ENCODE peak calls at places on chromosomes 7 and 10, in four cellular contexts. P, D, H and V are unnamed samples.

GRCh38 chr10:91434041-91434440 is 23.9 kb downstream of the HECTD2 start:
- DNase-seq in P (no peak), D (no peak), H (no peak), V (no peak)

GRCh38 chr10:90723416-90724068 is 134.3 kb downstream of the HTR7 start:
- DNase-seq in P (no peak), D (no peak), H (no peak), V (no peak)

GRCh38 chr7:39845011-39845410 is 105.0 kb upstream of the CDK13 start:
- DNase-seq in P (no peak), D (no peak), H (no peak), V (no peak)

GRCh38 chr10:91220954-91221696 is 662 bp downstream of the PCGF5 start:
- DNase-seq in P (no peak), D (no peak), H (peak), V (peak)

GRCh38 chr7:67823345-67823744 is 826.7 kb downstream of the TYW1 start:
- DNase-seq in P (no peak), D (no peak), H (peak), V (no peak)

GRCh38 chr7:147096629-147097028 is 980.0 kb downstream of the CNTNAP2 start:
- DNase-seq in P (no peak), D (no peak), H (no peak), V (no peak)

GRCh38 chr10:21003240-21003822 is 106.2 kb upstream of the NEBL start:
- DNase-seq in P (no peak), D (no peak), H (no peak), V (no peak)

GRCh38 chr10:22620140-22620857 is 94.1 kb downstream of the PIP4K2A start:
- DNase-seq in P (peak), D (no peak), H (no peak), V (peak)

GRCh38 chr10:94429049-94429707 is 26.8 kb downstream of the TBC1D12 start:
- DNase-seq in P (no peak), D (no peak), H (no peak), V (no peak)

GRCh38 chr7:77199008-77199966 is at the start of gene FGL2:
- DNase-seq in P (peak), D (no peak), H (peak), V (peak)

GRCh38 chr7:45143616-45144015 is 14.0 kb upstream of the RAMP3 start:
- DNase-seq in P (no peak), D (no peak), H (no peak), V (no peak)

GRCh38 chr10:80313523-80313922 is 24.1 kb upstream of the MAT1A start:
- DNase-seq in P (no peak), D (no peak), H (no peak), V (no peak)

GRCh38 chr10:17282311-17282710 is 54.3 kb downstream of the VIM start:
- DNase-seq in P (no peak), D (no peak), H (no peak), V (no peak)

GRCh38 chr7:92645531-92646061 is 55.4 kb upstream of the FAM133B start:
- DNase-seq in P (no peak), D (no peak), H (peak), V (no peak)

GRCh38 chr10:84499846-84500245 is 171.5 kb downstream of the CCSER2 start:
- DNase-seq in P (no peak), D (no peak), H (no peak), V (no peak)

GRCh38 chr10:110274072-110274627 is 30.6 kb downstream of the SMNDC1 start:
- DNase-seq in P (no peak), D (no peak), H (no peak), V (no peak)

GRCh38 chr7:76998263-76998666 is 33.9 kb downstream of the SPDYE17 start:
- DNase-seq in P (no peak), D (no peak), H (no peak), V (no peak)

GRCh38 chr10:46546591-46547330 is 9.7 kb downstream of the GPRIN2 start:
- DNase-seq in P (peak), D (no peak), H (peak), V (peak)

GRCh38 chr7:13742719-13743640 is 246.5 kb downstream of the ETV1 start:
- DNase-seq in P (no peak), D (no peak), H (peak), V (no peak)

GRCh38 chr10:43878386-43878785 is 229.7 kb upstream of the ZNF32 start:
- DNase-seq in P (no peak), D (no peak), H (no peak), V (no peak)

GRCh38 chr10:42962902-42963231 is 114.0 kb upstream of the RET start:
- DNase-seq in P (no peak), D (no peak), H (no peak), V (peak)

GRCh38 chr10:93080350-93081046 is 6.8 kb downstream of the CYP26A1 start:
- DNase-seq in P (peak), D (peak), H (no peak), V (no peak)

GRCh38 chr7:24304494-24305095 is 20.6 kb downstream of the NPY start:
- DNase-seq in P (no peak), D (no peak), H (no peak), V (no peak)

GRCh38 chr10:109953745-109954144 is 30.4 kb upstream of the XPNPEP1 start:
- DNase-seq in P (no peak), D (no peak), H (no peak), V (no peak)

GRCh38 chr10:21317902-21318301 is 207.6 kb downstream of the SKIDA1 start:
- DNase-seq in P (no peak), D (no peak), H (no peak), V (no peak)

GRCh38 chr10:121531076-121531829 is 67.0 kb downstream of the FGFR2 start:
- DNase-seq in P (no peak), D (no peak), H (no peak), V (no peak)

GRCh38 chr7:150975536-150976285 is 2.4 kb downstream of the KCNH2 start:
- DNase-seq in P (no peak), D (no peak), H (no peak), V (peak)

GRCh38 chr7:150973571-150974451 is 4.3 kb downstream of the KCNH2 start:
- DNase-seq in P (no peak), D (no peak), H (no peak), V (no peak)

GRCh38 chr7:150976529-150977381 is 1.4 kb downstream of the KCNH2 start:
- DNase-seq in P (no peak), D (no peak), H (no peak), V (no peak)

GRCh38 chr7:150972746-150973145 is 5.4 kb downstream of the KCNH2 start:
- DNase-seq in P (no peak), D (no peak), H (no peak), V (no peak)

GRCh38 chr7:150974468-150975391 is 3.4 kb downstream of the KCNH2 start:
- DNase-seq in P (no peak), D (no peak), H (no peak), V (peak)
- TF ChIP-seq POLR2A in P (no peak), D (no peak), H (no peak), V (no peak)

GRCh38 chr7:1533569-1534329 is 3.2 kb downstream of the MAFK start:
- DNase-seq in P (no peak), D (no peak), H (no peak), V (peak)
- TF ChIP-seq POLR2A in P (no peak), D (no peak), H (peak), V (no peak)

DNA sequence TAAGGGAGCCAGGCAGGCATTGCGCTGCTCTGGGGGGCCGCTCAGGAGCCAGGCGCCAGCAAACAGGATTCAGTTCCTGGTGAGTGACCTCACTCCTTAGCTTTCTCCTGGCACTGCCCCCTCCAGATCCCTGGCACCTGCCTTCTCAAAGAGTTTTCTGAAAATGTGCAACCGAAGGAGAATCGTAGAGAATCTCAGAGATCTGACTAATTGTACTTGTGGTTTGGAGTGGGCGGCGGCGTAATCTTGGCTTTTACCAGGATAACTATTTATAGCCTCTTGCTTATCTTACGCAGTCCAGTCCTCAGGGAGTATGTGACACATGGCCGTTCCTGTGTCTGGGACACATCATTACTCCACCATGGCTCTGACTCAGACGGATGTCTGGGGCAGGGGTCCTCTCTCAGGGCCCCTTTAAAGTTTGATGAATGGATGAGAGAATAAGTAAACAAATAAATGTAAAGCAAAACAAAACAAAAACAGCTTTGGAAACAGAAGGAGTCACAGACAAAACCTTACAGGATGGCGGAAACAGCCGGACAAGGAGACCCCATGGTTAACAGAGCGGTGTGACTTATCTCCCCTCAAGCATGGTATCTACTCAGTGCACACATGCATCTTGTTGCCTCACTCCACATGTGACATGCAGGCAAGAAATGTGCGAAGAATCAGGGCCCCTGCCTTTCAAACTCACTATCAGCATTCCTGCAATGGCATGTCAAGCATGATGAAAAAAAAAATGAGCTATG is 99.7 kb downstream of the TNS3 start:
- DNase-seq in P (no peak), D (no peak), H (no peak), V (no peak)
- TF ChIP-seq POLR2A in P (no peak), D (no peak), H (no peak), V (no peak)

DNA sequence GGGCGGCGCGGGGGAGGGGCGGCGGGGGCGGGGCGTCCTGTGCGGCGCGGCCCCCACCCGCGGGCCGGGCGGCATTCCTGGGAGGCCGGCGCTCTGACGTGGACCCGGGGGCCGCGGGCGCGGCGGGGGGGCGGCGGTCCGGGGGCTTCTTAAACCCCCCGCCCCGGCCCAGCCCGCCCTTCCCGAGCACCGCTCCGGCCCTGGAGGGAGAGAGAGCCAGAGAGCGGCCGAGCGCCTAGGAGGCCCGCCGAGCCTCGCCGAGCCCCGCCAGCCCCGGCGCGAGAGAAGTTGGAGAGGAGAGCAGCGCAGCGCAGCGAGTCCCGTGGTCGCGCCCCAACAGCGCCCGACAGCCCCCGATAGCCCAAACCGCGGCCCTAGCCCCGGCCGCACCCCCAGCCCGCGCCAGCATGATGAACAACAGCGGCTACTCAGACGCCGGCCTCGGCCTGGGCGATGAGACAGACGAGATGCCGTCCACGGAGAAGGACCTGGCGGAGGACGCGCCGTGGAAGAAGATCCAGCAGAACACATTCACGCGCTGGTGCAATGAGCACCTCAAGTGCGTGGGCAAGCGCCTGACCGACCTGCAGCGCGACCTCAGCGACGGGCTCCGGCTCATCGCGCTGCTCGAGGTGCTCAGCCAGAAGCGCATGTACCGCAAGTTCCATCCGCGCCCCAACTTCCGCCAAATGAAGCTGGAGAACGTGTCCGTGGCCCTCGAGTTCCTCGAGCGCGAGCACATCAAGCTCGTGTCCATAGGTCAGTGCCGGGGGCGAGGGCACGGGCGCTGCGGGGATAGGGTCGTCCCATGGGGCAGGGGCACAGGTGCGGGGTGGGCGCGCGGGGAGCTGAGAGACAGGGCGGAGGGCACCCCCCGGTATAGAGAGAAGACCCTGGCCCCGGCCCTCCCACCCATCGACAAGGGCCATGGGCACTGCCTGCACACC is at the start of gene FLNC:
- DNase-seq in P (no peak), D (no peak), H (no peak), V (peak)
- TF ChIP-seq POLR2A in P (no peak), D (no peak), H (no peak), V (peak)

GRCh38 chr10:131901181-131901829 is 497 bp downstream of the PPP2R2D start:
- DNase-seq in P (no peak), D (no peak), H (peak), V (peak)
- TF ChIP-seq POLR2A in P (no peak), D (no peak), H (peak), V (no peak)

GRCh38 chr7:139775829-139776266 is 1.9 kb downstream of the HIPK2 start:
- DNase-seq in P (peak), D (no peak), H (peak), V (peak)
- TF ChIP-seq POLR2A in P (no peak), D (no peak), H (no peak), V (no peak)

GRCh38 chr7:43758861-43759683 is 592 bp downstream of the BLVRA start:
- DNase-seq in P (no peak), D (no peak), H (no peak), V (no peak)

GRCh38 chr7:43756368-43757072 is 2.0 kb upstream of the BLVRA start:
- DNase-seq in P (no peak), D (no peak), H (no peak), V (no peak)

GRCh38 chr7:43761382-43761781 is 2.9 kb downstream of the BLVRA start:
- DNase-seq in P (no peak), D (no peak), H (no peak), V (no peak)

GRCh38 chr7:43757073-43757720 is 1.3 kb upstream of the BLVRA start:
- DNase-seq in P (no peak), D (no peak), H (no peak), V (no peak)

DNA sequence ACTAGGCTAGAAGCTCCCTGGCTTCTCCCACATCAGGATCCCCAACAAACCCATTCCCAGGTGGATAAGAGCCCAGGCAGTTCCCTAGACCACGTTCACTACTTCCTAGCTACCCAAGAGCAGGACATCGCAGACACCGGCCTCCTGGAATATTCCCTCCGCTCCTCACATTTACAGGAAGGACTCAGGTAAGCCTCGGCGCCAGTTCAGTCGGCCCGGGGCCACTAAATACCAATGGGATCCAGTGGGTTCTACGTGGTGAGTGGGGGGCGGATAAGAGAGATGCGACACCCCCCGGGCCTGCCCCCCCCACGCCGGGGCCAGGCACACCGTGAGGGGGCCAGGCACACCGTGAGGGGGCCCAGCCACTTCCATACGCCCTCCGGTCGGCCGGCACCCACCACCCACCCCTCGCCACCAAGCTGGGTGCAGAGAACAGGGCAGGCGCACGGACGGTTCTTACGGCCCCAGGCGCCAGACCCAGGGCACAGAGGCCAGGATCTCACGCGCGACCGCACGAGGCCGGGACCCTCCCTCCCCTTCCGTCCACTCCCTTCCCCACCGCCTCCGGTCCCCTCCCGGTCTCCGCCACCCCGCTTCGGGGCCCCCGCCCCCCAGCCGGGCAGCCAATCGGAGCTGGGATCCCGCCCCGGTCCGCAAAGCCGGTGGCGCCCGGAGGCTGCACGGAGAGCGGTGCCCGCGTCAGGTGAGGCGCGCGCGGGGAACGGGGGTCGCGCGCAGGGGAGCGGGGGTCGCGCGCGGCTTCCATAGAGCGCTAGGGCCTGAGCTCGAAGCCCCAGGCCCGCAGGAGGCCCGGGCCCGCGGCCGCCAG is at the start of gene BLVRA:
- DNase-seq in P (peak), D (no peak), H (peak), V (peak)
- TF ChIP-seq POLR2A in P (no peak), D (no peak), H (peak), V (peak)

DNA sequence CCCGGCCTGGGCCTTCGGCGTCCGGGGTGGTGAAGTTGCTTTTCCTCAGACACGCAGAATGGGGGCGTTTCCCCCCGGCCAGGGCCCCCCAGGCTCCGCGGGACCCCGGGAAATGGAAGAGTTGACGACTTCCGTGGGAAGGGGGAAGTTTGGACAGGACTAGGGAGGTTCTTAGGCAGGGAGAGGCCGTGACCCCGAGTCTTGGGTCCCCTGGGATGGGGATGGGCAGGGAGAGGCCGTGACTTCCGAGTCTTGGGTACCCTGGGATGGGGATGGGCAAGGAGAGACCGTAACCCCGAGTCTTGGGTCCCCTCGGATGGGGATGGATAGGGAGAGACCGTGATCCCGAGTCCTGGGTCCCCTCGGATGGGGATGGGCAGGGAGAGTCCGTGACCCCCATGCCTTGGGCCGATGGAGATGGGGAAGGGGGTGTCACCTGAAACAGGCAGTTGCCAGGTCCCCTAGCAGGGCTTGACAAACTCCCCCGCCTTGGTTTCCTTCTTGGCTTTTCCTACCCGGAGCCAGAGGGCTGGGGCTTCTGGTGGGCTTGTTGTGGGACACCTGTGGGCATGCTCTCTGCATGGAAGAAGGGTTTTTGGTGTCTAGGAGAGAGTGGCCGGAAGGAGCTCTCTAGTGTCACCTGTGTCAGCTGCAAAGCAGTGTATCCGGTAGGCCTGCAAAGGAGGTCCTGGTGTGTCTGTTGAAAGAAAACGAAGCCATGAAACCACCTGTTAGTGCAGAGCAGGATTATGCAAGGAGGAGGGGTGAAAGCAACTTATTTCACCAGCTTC is 1.1 kb downstream of the TRRAP start:
- DNase-seq in P (peak), D (no peak), H (peak), V (no peak)
- TF ChIP-seq POLR2A in P (no peak), D (no peak), H (no peak), V (no peak)

DNA sequence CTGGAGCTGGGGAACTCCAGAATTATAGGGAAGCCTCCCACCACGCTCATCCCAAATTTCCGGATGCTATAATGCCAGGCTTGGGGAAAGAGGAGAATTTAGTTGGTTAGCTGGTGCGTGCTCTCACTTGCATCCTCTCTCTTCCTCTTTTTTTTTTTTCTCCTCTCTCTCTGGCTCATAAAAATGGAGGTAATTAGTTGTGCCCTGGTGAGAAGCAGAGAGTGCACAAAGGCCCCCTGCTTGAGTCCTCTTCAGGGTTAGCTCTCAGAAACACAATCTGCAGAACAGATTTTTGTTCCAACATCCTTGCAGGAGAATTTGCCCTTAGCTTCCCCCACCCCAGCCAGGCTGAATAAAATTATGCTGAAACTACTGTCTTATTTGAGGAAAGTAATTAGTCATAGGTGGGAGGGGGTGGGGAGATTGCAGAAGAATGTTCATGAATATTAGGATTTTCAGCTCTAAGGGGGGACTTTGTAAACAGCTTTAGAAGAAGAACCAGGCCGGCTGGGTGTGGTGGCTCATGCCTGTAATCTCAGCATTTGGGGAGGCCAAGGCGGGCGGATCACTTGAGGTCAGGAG is 7.6 kb downstream of the SERPINE1 start:
- DNase-seq in P (no peak), D (no peak), H (no peak), V (no peak)
- TF ChIP-seq POLR2A in P (no peak), D (no peak), H (no peak), V (no peak)

DNA sequence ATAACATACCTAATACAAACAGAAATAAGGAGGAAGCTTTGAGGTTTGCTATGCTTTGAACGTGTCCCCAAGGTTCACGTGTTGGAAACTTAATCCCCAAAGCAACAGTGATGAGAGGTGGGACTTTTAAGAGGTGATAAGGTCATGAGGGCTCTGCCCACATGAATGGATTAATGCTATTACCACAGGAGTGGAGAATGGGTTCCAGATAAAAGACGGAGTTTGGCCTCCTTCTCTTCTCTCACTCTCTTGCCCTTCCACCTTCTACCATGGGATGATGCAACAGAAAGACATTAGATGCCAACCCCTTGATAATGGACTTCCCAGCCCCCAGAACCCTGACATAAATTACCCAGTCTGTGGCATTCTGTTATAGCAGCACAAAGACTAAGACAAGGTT is 9.6 kb downstream of the ITGB1 start:
- DNase-seq in P (no peak), D (no peak), H (no peak), V (no peak)
- TF ChIP-seq POLR2A in P (no peak), D (no peak), H (no peak), V (no peak)